ENCODE peak calls at places on chromosomes 12 and 14, in seven cellular contexts. X, L, W, S, T, O and I are unnamed samples.

GRCh38 chr14:86015916-86016315 is 486.0 kb downstream of the FLRT2 start:
- DNase-seq in X (no peak), L (no peak), W (no peak), S (no peak), T (no peak), O (peak), I (no peak)

GRCh38 chr12:6667559-6668210 is 4.8 kb upstream of the ING4 start:
- DNase-seq in X (no peak), L (peak), W (no peak), S (no peak), T (no peak), O (no peak), I (no peak)

GRCh38 chr14:93683241-93683640 is 105.0 kb downstream of the PRIMA1 start:
- DNase-seq in X (no peak), L (no peak), W (no peak), S (no peak), T (no peak), O (no peak), I (peak)

GRCh38 chr12:1821805-1822204 is 1.4 kb downstream of the LRTM2 start:
- DNase-seq in X (no peak), L (no peak), W (no peak), S (no peak), T (no peak), O (no peak), I (no peak)

GRCh38 chr12:121641343-121641630 is 15.0 kb downstream of the ORAI1 start:
- DNase-seq in X (no peak), L (peak), W (no peak), S (no peak), T (no peak), O (no peak), I (no peak)

GRCh38 chr14:30960216-30960615 is 65.2 kb upstream of the AP4S1 start:
- DNase-seq in X (no peak), L (no peak), W (no peak), S (no peak), T (no peak), O (no peak), I (no peak)

GRCh38 chr12:23756416-23756815 is 193.1 kb downstream of the SOX5 start:
- DNase-seq in X (no peak), L (no peak), W (no peak), S (no peak), T (no peak), O (no peak), I (no peak)

GRCh38 chr12:111768159-111768895 is 1.6 kb downstream of the ALDH2 start:
- DNase-seq in X (no peak), L (no peak), W (no peak), S (no peak), T (no peak), O (no peak), I (no peak)

GRCh38 chr12:116336542-116337065 is 59.1 kb upstream of the MED13L start:
- DNase-seq in X (no peak), L (no peak), W (no peak), S (no peak), T (no peak), O (no peak), I (peak)

GRCh38 chr12:31533470-31533869 is 57.5 kb downstream of the DENND5B start:
- DNase-seq in X (no peak), L (no peak), W (no peak), S (no peak), T (no peak), O (no peak), I (no peak)

GRCh38 chr14:103634156-103634555 is 5.1 kb downstream of the KLC1 start:
- DNase-seq in X (no peak), L (no peak), W (no peak), S (no peak), T (no peak), O (no peak), I (no peak)

GRCh38 chr14:36660736-36661505 is 739 bp upstream of the PAX9 start:
- DNase-seq in X (no peak), L (peak), W (no peak), S (no peak), T (no peak), O (no peak), I (no peak)

GRCh38 chr12:122389677-122390076 is 32.8 kb downstream of the CLIP1 start:
- DNase-seq in X (no peak), L (no peak), W (no peak), S (no peak), T (no peak), O (no peak), I (no peak)

GRCh38 chr14:42224053-42224888 is 617.6 kb downstream of the LRFN5 start:
- DNase-seq in X (no peak), L (no peak), W (peak), S (no peak), T (peak), O (peak), I (peak)

GRCh38 chr14:80624581-80624980 is 317.0 kb downstream of the CEP128 start:
- DNase-seq in X (no peak), L (no peak), W (no peak), S (no peak), T (no peak), O (no peak), I (no peak)